ENCODE peak calls at places on chromosome 21, in six cellular contexts. X is breast epithelium; D is adrenal gland; A is sigmoid colon; Z is K562; O is CD4-positive, CD25-positive, alpha-beta regulatory T cell. B is an unnamed sample.
A peak's percentile ranks its signal among the peaks of the same experiment; 100 is the strongest.

GRCh38 chr21:38289697-38290096 is 32.9 kb downstream of the KCNJ15 start:
- DNase-seq in X (no peak), D (peak; percentile 65), A (peak; percentile 70), Z (no peak), O (no peak), B (no peak)

GRCh38 chr21:42061866-42062542 is 9.1 kb upstream of the UMODL1 start:
- DNase-seq in X (no peak), D (no peak), A (no peak), Z (no peak), O (peak; percentile 95), B (no peak)

GRCh38 chr21:36061445-36061844 is 1.1 kb upstream of the SETD4 start:
- DNase-seq in X (no peak), D (no peak), A (no peak), Z (no peak), O (no peak), B (no peak)

GRCh38 chr21:43341349-43342163 is 85.4 kb downstream of the SIK1 start:
- DNase-seq in X (no peak), D (no peak), A (no peak), Z (no peak), O (no peak), B (no peak)

GRCh38 chr21:46097826-46098286 is at the start of gene COL6A2:
- DNase-seq in X (peak; percentile 60), D (peak; percentile 48), A (peak; percentile 91), Z (peak; percentile 61), O (peak; percentile 42), B (peak; percentile 15)

GRCh38 chr21:39136711-39137110 is 46.5 kb downstream of the PSMG1 start:
- DNase-seq in X (no peak), D (no peak), A (no peak), Z (no peak), O (no peak), B (no peak)

GRCh38 chr21:42108941-42109340 is 37.8 kb downstream of the UMODL1 start:
- DNase-seq in X (no peak), D (no peak), A (no peak), Z (no peak), O (no peak), B (no peak)

GRCh38 chr21:36730291-36731281 is 31.7 kb downstream of the SIM2 start:
- DNase-seq in X (no peak), D (no peak), A (no peak), Z (no peak), O (no peak), B (no peak)

GRCh38 chr21:45829566-45830147 is 151.9 kb upstream of the COL6A1 start:
- DNase-seq in X (peak; percentile 43), D (no peak), A (no peak), Z (no peak), O (no peak), B (no peak)

GRCh38 chr21:35039595-35040291 is 9.4 kb downstream of the RUNX1 start:
- DNase-seq in X (no peak), D (no peak), A (no peak), Z (no peak), O (no peak), B (no peak)

GRCh38 chr21:39037807-39038405 is 145.3 kb downstream of the PSMG1 start:
- DNase-seq in X (no peak), D (no peak), A (peak; percentile 56), Z (peak; percentile 34), O (no peak), B (no peak)

GRCh38 chr21:18060402-18060801 is 184.2 kb upstream of the CHODL start:
- DNase-seq in X (no peak), D (no peak), A (no peak), Z (no peak), O (no peak), B (no peak)

GRCh38 chr21:29726061-29726460 is 213.7 kb downstream of the GRIK1 start:
- DNase-seq in X (no peak), D (no peak), A (no peak), Z (no peak), O (no peak), B (no peak)

GRCh38 chr21:28699591-28700259 is 293.0 kb downstream of the LTN1 start:
- DNase-seq in X (no peak), D (no peak), A (no peak), Z (no peak), O (no peak), B (no peak)

GRCh38 chr21:37373539-37373938 is 7.0 kb downstream of the DYRK1A start:
- DNase-seq in X (no peak), D (no peak), A (no peak), Z (no peak), O (no peak), B (no peak)

GRCh38 chr21:29938968-29939858 is 583 bp downstream of the GRIK1 start:
- DNase-seq in X (no peak), D (peak; percentile 53), A (peak; percentile 59), Z (no peak), O (no peak), B (no peak)

GRCh38 chr21:45979651-45980050 is 1.9 kb upstream of the COL6A1 start:
- DNase-seq in X (no peak), D (no peak), A (peak; percentile 68), Z (no peak), O (no peak), B (no peak)

DNA sequence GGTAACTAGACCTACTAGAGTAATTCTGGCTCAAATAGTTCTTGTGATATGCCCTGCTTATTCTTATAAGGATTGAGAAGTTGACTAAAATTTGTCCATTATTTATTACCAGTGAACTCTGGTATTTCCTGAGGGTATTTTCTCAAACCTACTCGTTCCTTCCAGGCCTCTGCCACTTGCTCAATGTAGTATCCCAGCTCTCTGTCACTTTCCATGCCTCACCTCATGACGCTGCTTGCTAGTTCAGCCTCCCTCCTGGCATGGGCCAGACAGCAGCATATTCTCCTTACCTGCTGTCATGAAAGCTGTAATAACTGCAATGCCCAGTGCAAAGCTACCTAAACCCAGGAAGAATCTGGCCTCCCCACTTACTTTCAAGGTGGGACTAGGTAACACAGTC is 602.9 kb upstream of the ADAMTS5 start:
- DNase-seq in X (no peak), D (no peak), A (no peak), Z (no peak), O (no peak), B (no peak)
- H3K27ac ChIP-seq in X (no peak overlapping the region), D (no peak overlapping the region), A (peak overlapping the region; percentile 76), Z (no peak overlapping the region), O (no peak overlapping the region), B (peak overlapping the region; percentile 27)

GRCh38 chr21:21232320-21232719 is 234.1 kb downstream of the NCAM2 start:
- DNase-seq in X (no peak), D (no peak), A (no peak), Z (peak; percentile 30), O (no peak), B (no peak)

GRCh38 chr21:21238882-21239400 is 240.7 kb downstream of the NCAM2 start:
- DNase-seq in X (no peak), D (no peak), A (no peak), Z (no peak), O (no peak), B (no peak)

GRCh38 chr21:21236981-21237380 is 238.8 kb downstream of the NCAM2 start:
- DNase-seq in X (no peak), D (no peak), A (no peak), Z (no peak), O (no peak), B (no peak)
- H3K4me1 ChIP-seq in X (no peaks in the 10 kb centered on the region), D (no peaks in the 10 kb centered on the region), A (no peaks in the 10 kb centered on the region), Z (no peaks in the 10 kb centered on the region), O (no peaks in the 10 kb centered on the region), B (no peaks in the 10 kb centered on the region)

DNA sequence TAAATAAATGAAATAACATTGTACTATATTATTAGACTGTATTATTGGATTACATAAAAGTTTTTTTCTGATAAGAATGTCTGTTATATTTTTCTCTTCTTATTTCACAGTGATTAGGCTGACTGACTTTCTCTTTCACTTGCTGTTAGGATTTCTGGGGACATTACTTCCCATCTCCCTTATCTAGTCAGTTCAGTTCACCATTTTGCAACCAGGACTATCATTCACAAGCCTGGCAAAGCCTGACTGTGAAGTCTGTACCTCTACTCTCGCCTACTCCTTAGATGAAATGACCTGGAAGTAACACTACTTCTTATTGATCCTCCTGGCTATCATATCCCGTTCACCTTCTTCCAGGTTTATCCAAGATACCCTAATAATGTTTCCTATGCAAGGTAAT is 676.6 kb downstream of the USP25 start:
- DNase-seq in X (no peak), D (no peak), A (no peak), Z (no peak), O (no peak), B (no peak)
- H3K27me3 ChIP-seq in X (no peaks in the 10 kb centered on the region), D (no peaks in the 10 kb centered on the region), A (no peaks in the 10 kb centered on the region), Z (no peaks in the 10 kb centered on the region), O (no peaks in the 10 kb centered on the region), B (no peaks in the 10 kb centered on the region)

DNA sequence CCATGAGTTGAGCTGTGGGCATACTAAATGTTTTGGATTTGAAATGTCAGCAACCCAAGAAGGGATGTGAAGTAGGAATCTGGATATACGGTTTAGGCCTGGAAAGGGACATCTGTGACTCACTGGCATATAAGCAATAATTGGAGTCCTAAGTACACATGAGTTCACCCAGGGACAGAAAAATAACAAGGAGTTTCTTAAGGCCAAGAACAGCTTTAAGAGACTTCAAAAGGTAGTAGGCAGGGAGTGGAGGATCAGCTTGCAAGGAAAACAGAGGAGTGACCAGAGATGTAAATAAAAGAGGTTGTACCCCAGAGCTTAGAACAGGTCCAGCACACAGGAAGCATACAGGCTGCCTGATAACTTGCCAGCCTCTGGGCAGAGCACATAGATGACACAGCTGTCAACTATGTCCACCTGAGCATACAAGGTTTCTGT is 28.1 kb downstream of the TMEM50B start:
- DNase-seq in X (no peak), D (no peak), A (no peak), Z (no peak), O (no peak), B (no peak)
- H3K27ac ChIP-seq in X (no peak overlapping the region), D (no peak overlapping the region), A (no peak overlapping the region), Z (no peak overlapping the region), O (no peak overlapping the region), B (no peak overlapping the region)

GRCh38 chr21:26958792-26959191 is 8.1 kb downstream of the ADAMTS5 start:
- DNase-seq in X (no peak), D (no peak), A (no peak), Z (no peak), O (no peak), B (no peak)

GRCh38 chr21:26954591-26955214 is 12.2 kb downstream of the ADAMTS5 start:
- DNase-seq in X (no peak), D (no peak), A (no peak), Z (no peak), O (no peak), B (no peak)

GRCh38 chr21:26961704-26962103 is 5.2 kb downstream of the ADAMTS5 start:
- DNase-seq in X (no peak), D (no peak), A (no peak), Z (peak; percentile 2), O (no peak), B (no peak)

GRCh38 chr21:26952274-26953066 is 14.4 kb downstream of the ADAMTS5 start:
- DNase-seq in X (no peak), D (no peak), A (no peak), Z (no peak), O (no peak), B (no peak)

GRCh38 chr21:26956216-26956615 is 10.7 kb downstream of the ADAMTS5 start:
- DNase-seq in X (no peak), D (no peak), A (no peak), Z (no peak), O (no peak), B (no peak)
- H3K4me1 ChIP-seq in X (peaks cover 4% of the 10 kb centered on the region), D (no peaks in the 10 kb centered on the region), A (no peaks in the 10 kb centered on the region), Z (no peaks in the 10 kb centered on the region), O (no peaks in the 10 kb centered on the region), B (no peaks in the 10 kb centered on the region)

B was measured in thoracic aorta.